ENCODE peak calls at places on chromosomes 11 and 22, in four cellular contexts. Z is foreskin fibroblast, C is cardiac muscle cell, K is tibial artery. Q is an unnamed sample.

GRCh38 chr11:19679952-19680823 is 32.4 kb upstream of the NAV2 start:
- DNase-seq in K (peak), Z (peak), C (peak), Q (peak)

GRCh38 chr11:59556115-59556882 is 45.0 kb downstream of the OR4D9 start:
- DNase-seq in Z (peak), C (peak), K (peak), Q (peak)

GRCh38 chr11:46658259-46658658 is 40.9 kb downstream of the ATG13 start:
- DNase-seq in Z (peak), K (peak), C (peak), Q (no peak)

GRCh38 chr11:19087658-19088057 is 27.1 kb upstream of the MRGPRX2 start:
- DNase-seq in Z (peak), C (peak), K (no peak), Q (peak)

GRCh38 chr22:30396871-30397655 is at the start of gene SEC14L2:
- DNase-seq in C (peak), Z (peak), K (peak), Q (no peak)

GRCh38 chr11:68826726-68827125 is 15.0 kb downstream of the CPT1A start:
- DNase-seq in Z (no peak), K (no peak), C (no peak), Q (no peak)

GRCh38 chr11:119702261-119702591 is 26.8 kb downstream of the NECTIN1 start:
- DNase-seq in C (no peak), K (no peak), Z (peak), Q (peak)

GRCh38 chr11:126870021-126870420 is 130.5 kb downstream of the KIRREL3 start:
- DNase-seq in K (no peak), C (no peak), Z (no peak), Q (no peak)

GRCh38 chr11:69104212-69104855 is 51.4 kb upstream of the SMIM38 start:
- DNase-seq in C (no peak), K (no peak), Z (no peak), Q (no peak)

GRCh38 chr11:64650923-64651523 is 60.0 kb downstream of the SLC22A12 start:
- DNase-seq in Z (peak), C (peak), K (no peak), Q (no peak)

GRCh38 chr11:132337819-132338416 is 967.5 kb downstream of the NTM start:
- DNase-seq in C (no peak), K (no peak), Z (no peak), Q (no peak)

GRCh38 chr22:40654522-40655167 is 18.1 kb upstream of the MRTFA start:
- DNase-seq in C (peak), K (peak), Z (peak), Q (peak)

GRCh38 chr11:119108151-119108856 is 1.2 kb downstream of the C2CD2L start:
- DNase-seq in C (peak), K (no peak), Z (peak), Q (no peak)

GRCh38 chr22:49051491-49052022 is 776.1 kb downstream of the BRD1 start:
- DNase-seq in K (peak), Z (no peak), C (no peak), Q (no peak)

GRCh38 chr11:128939591-128939990 is 3.1 kb downstream of the TP53AIP1 start:
- DNase-seq in C (no peak), Z (no peak), K (no peak), Q (no peak)

GRCh38 chr22:23542933-23543332 is 37.2 kb downstream of the IGLL1 start:
- DNase-seq in K (no peak), C (peak), Z (no peak), Q (no peak)

GRCh38 chr11:84437129-84438123 is 1151.3 kb upstream of the CCDC90B start:
- DNase-seq in K (no peak), C (no peak), Z (peak), Q (no peak)

GRCh38 chr11:92781151-92781550 is 188.3 kb upstream of the MTNR1B start:
- DNase-seq in C (no peak), K (no peak), Z (no peak), Q (no peak)

DNA sequence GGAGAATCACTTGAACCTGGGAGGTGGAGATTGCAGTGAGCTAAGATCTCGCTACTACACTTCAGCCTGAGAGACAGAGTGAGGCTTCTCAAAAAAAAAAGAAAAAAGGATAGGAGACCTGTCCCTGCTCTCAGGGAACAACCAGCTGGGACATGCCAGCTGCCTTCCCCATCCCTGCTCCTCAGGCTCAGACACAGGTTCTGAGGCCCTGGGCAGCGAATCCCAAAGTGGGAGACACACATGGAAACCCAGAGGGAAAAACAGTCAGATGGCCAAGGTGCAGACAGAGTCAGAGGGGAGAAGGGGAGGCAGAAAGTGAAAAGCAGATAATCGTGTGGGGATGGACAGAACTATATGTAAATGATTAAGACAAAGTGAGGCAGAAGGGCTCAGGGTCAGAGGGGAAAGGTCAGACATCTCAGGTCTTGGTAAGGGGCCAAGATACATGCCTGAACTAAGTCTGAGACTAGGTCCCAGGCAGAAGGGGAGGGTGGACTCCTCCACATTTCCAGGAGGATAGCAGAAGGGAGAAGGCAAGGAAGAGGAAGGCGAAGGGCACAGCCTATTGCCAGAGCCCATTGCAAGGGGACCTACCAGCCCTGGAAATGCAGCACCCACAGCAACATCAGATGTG is 14.2 kb downstream of the STARD10 start:
- DNase-seq in K (no peak), C (no peak), Z (no peak), Q (no peak)
- H3K4me3 ChIP-seq in K (no peak), C (no peak), Z (no peak), Q (no peak)

GRCh38 chr22:28741758-28742561 is at the start of the genes CHEK2 and HSCB:
- DNase-seq in K (peak), Z (peak), C (peak), Q (peak)
- TF ChIP-seq CTCF in K (no peak), Z (no peak), C (peak), Q (no peak)

GRCh38 chr22:33854724-33855123 is 65.6 kb downstream of the LARGE1 start:
- DNase-seq in K (no peak), C (no peak), Z (no peak), Q (no peak)
- H3K4me3 ChIP-seq in K (no peak), C (no peak), Z (no peak), Q (no peak)

GRCh38 chr11:14418801-14419417 is 59.9 kb upstream of the RRAS2 start:
- DNase-seq in Z (peak), C (no peak), K (no peak), Q (no peak)
- TF ChIP-seq CTCF in Z (peak), C (peak), K (no peak), Q (peak)

GRCh38 chr11:77067776-77068460 is 1.1 kb downstream of the CAPN5 start:
- DNase-seq in K (no peak), C (no peak), Z (no peak), Q (no peak)
- H3K4me3 ChIP-seq in K (peak), C (peak), Z (peak), Q (peak)

DNA sequence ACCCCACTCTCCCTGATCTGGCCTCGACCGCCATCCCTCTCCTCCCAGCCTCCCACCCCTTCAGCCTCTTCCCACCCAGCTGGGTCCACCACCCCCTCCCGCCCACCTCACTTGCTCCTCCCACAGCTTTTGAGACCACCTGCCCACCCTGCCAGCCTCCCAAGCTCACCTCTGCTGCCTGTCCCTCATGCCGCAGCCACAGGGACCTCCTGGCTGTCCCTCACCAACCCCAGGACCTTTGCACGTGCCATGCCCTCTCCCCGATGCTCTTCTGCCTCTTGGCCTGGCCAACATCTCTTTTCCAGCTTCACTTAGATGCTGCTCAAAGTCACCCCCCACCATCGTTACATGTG is 6.5 kb downstream of the PNPLA5 start:
- DNase-seq in Z (no peak), C (no peak), K (no peak), Q (no peak)
- TF ChIP-seq CTCF in Z (no peak), C (no peak), K (no peak), Q (no peak)